ENCODE peak calls at places on chromosome 2, in nine cellular contexts. V is heart left ventricle; N is A673; C is astrocyte of the cerebellum; M is breast epithelium; R is stimulated activated CD8-positive, alpha-beta memory T cell treated with anti-CD3 and anti-CD28 coated beads, Interleukin-4, amount 100 ng/mL, for 48 hours; I is NCI-H510A; X is AG08395; F is foreskin keratinocyte. W is an unnamed sample.

GRCh38 chr2:159605441-159606178 is 10.7 kb downstream of the BAZ2B start:
- DNase-seq in F (no peak), V (no peak), N (no peak), C (no peak), M (no peak), R (no peak), I (no peak), X (no peak), W (no peak)

GRCh38 chr2:42147641-42148274 is 21.4 kb upstream of the EML4 start:
- DNase-seq in V (no peak), I (no peak), M (no peak), N (peak), F (no peak), X (peak), R (no peak), C (peak), W (peak)

GRCh38 chr2:128313076-128313836 is 5.4 kb downstream of the HS6ST1 start:
- DNase-seq in V (no peak), C (no peak), N (no peak), R (peak), M (peak), X (no peak), I (no peak), F (no peak), W (peak)

GRCh38 chr2:61984682-61985081 is 79.2 kb downstream of the COMMD1 start:
- DNase-seq in M (no peak), V (no peak), C (no peak), X (no peak), I (no peak), F (no peak), N (no peak), R (no peak), W (no peak)

GRCh38 chr2:75292826-75293225 is 93.5 kb upstream of the TACR1 start:
- DNase-seq in I (no peak), R (no peak), V (no peak), X (peak), N (no peak), M (no peak), F (peak), C (peak), W (peak)

GRCh38 chr2:170191166-170191872 is 13.4 kb downstream of the MYO3B start:
- DNase-seq in N (no peak), C (no peak), X (no peak), R (no peak), V (no peak), I (no peak), F (peak), M (no peak), W (no peak)

GRCh38 chr2:138779451-138780440 is at the start of gene NXPH2:
- DNase-seq in N (peak), I (no peak), R (no peak), C (no peak), F (peak), V (no peak), M (no peak), X (no peak), W (peak)

GRCh38 chr2:216286616-216287231 is 85.6 kb downstream of the MARCHF4 start:
- DNase-seq in V (no peak), I (no peak), X (no peak), F (no peak), R (no peak), M (no peak), C (no peak), N (no peak), W (no peak)

GRCh38 chr2:230949966-230950832 is 25.2 kb upstream of the GPR55 start:
- DNase-seq in R (peak), I (no peak), F (no peak), V (no peak), C (no peak), M (no peak), X (no peak), N (no peak), W (no peak)

GRCh38 chr2:136434251-136434715 is 316.3 kb upstream of the CXCR4 start:
- DNase-seq in N (no peak), R (no peak), V (no peak), I (no peak), C (no peak), F (no peak), M (no peak), X (no peak), W (no peak)

GRCh38 chr2:65661980-65662653 is 229.7 kb upstream of the SPRED2 start:
- DNase-seq in V (no peak), M (no peak), I (no peak), N (peak), X (no peak), R (no peak), C (no peak), F (no peak), W (peak)

GRCh38 chr2:86029873-86030272 is 75.8 kb downstream of the POLR1A start:
- DNase-seq in M (no peak), F (no peak), R (no peak), C (no peak), X (no peak), V (no peak), I (no peak), N (no peak), W (no peak)